ENCODE peak calls at places on chromosome 22, in ten cellular contexts. One of them, this sample, is unnamed.

GRCh38 chr22:37179126-37179470 is 8.9 kb downstream of the C1QTNF6 start:
- DNase-seq in GM03348: no peak
- DNase-seq in choroid plexus epithelial cell: no peak
- DNase-seq in iris pigment epithelial cell: no peak
- DNase-seq in astrocyte of the spinal cord: no peak
- DNase-seq in ecto neural progenitor cell: no peak
- DNase-seq in hippocampal formation: no peak
- DNase-seq in adipocyte: no peak
- DNase-seq in cardiac septum: no peak
- DNase-seq in sciatic nerve: peak; percentile 47
- DNase-seq in this sample: no peak

GRCh38 chr22:22773979-22774738 is 113.5 kb upstream of the IGLL5 start:
- DNase-seq in GM03348: no peak
- DNase-seq in choroid plexus epithelial cell: no peak
- DNase-seq in iris pigment epithelial cell: no peak
- DNase-seq in astrocyte of the spinal cord: no peak
- DNase-seq in ecto neural progenitor cell: no peak
- DNase-seq in hippocampal formation: peak; percentile 1
- DNase-seq in adipocyte: no peak
- DNase-seq in cardiac septum: no peak
- DNase-seq in sciatic nerve: no peak
- DNase-seq in this sample: no peak

GRCh38 chr22:19867617-19868016 is 12.9 kb upstream of the GNB1L start:
- DNase-seq in GM03348: no peak
- DNase-seq in choroid plexus epithelial cell: no peak
- DNase-seq in iris pigment epithelial cell: no peak
- DNase-seq in astrocyte of the spinal cord: no peak
- DNase-seq in ecto neural progenitor cell: no peak
- DNase-seq in hippocampal formation: no peak
- DNase-seq in adipocyte: no peak
- DNase-seq in cardiac septum: no peak
- DNase-seq in sciatic nerve: no peak
- DNase-seq in this sample: no peak

GRCh38 chr22:22770881-22771280 is 116.7 kb upstream of the IGLL5 start:
- DNase-seq in GM03348: no peak
- DNase-seq in choroid plexus epithelial cell: no peak
- DNase-seq in iris pigment epithelial cell: no peak
- DNase-seq in astrocyte of the spinal cord: no peak
- DNase-seq in ecto neural progenitor cell: peak; percentile 22
- DNase-seq in hippocampal formation: no peak
- DNase-seq in adipocyte: no peak
- DNase-seq in cardiac septum: no peak
- DNase-seq in sciatic nerve: no peak
- DNase-seq in this sample: no peak

GRCh38 chr22:42945736-42946135 is 69.2 kb downstream of the PACSIN2 start:
- DNase-seq in GM03348: no peak
- DNase-seq in choroid plexus epithelial cell: no peak
- DNase-seq in iris pigment epithelial cell: no peak
- DNase-seq in astrocyte of the spinal cord: no peak
- DNase-seq in ecto neural progenitor cell: no peak
- DNase-seq in hippocampal formation: no peak
- DNase-seq in adipocyte: no peak
- DNase-seq in cardiac septum: no peak
- DNase-seq in sciatic nerve: no peak
- DNase-seq in this sample: no peak

GRCh38 chr22:45042263-45042662 is 32.5 kb upstream of the PHF21B start:
- DNase-seq in GM03348: no peak
- DNase-seq in choroid plexus epithelial cell: no peak
- DNase-seq in iris pigment epithelial cell: no peak
- DNase-seq in astrocyte of the spinal cord: no peak
- DNase-seq in ecto neural progenitor cell: no peak
- DNase-seq in hippocampal formation: no peak
- DNase-seq in adipocyte: no peak
- DNase-seq in cardiac septum: no peak
- DNase-seq in sciatic nerve: no peak
- DNase-seq in this sample: no peak

GRCh38 chr22:27609411-27610029 is 192.0 kb downstream of the MN1 start:
- DNase-seq in GM03348: no peak
- DNase-seq in choroid plexus epithelial cell: no peak
- DNase-seq in iris pigment epithelial cell: no peak
- DNase-seq in astrocyte of the spinal cord: no peak
- DNase-seq in ecto neural progenitor cell: no peak
- DNase-seq in hippocampal formation: no peak
- DNase-seq in adipocyte: no peak
- DNase-seq in cardiac septum: no peak
- DNase-seq in sciatic nerve: no peak
- DNase-seq in this sample: no peak

GRCh38 chr22:46592390-46592872 is 27.8 kb upstream of the GRAMD4 start:
- DNase-seq in GM03348: peak; percentile 83
- DNase-seq in choroid plexus epithelial cell: peak; percentile 81
- DNase-seq in iris pigment epithelial cell: peak; percentile 63
- DNase-seq in astrocyte of the spinal cord: peak; percentile 97
- DNase-seq in ecto neural progenitor cell: no peak
- DNase-seq in hippocampal formation: peak; percentile 48
- DNase-seq in adipocyte: no peak
- DNase-seq in cardiac septum: no peak
- DNase-seq in sciatic nerve: peak; percentile 83
- DNase-seq in this sample: no peak

GRCh38 chr22:24593810-24594568 is 1.1 kb upstream of the LRRC75B start:
- DNase-seq in GM03348: no peak
- DNase-seq in choroid plexus epithelial cell: no peak
- DNase-seq in iris pigment epithelial cell: no peak
- DNase-seq in astrocyte of the spinal cord: no peak
- DNase-seq in ecto neural progenitor cell: peak; percentile 44
- DNase-seq in hippocampal formation: no peak
- DNase-seq in adipocyte: no peak
- DNase-seq in cardiac septum: peak; percentile 27
- DNase-seq in sciatic nerve: no peak
- DNase-seq in this sample: no peak

GRCh38 chr22:35014812-35015211 is 51.1 kb upstream of the ISX start:
- DNase-seq in GM03348: no peak
- DNase-seq in choroid plexus epithelial cell: no peak
- DNase-seq in iris pigment epithelial cell: no peak
- DNase-seq in astrocyte of the spinal cord: no peak
- DNase-seq in ecto neural progenitor cell: no peak
- DNase-seq in hippocampal formation: no peak
- DNase-seq in adipocyte: no peak
- DNase-seq in cardiac septum: no peak
- DNase-seq in sciatic nerve: no peak
- DNase-seq in this sample: no peak

GRCh38 chr22:22349455-22349836 is 104.9 kb downstream of the VPREB1 start:
- DNase-seq in GM03348: no peak
- DNase-seq in choroid plexus epithelial cell: no peak
- DNase-seq in iris pigment epithelial cell: no peak
- DNase-seq in astrocyte of the spinal cord: no peak
- DNase-seq in ecto neural progenitor cell: no peak
- DNase-seq in hippocampal formation: no peak
- DNase-seq in adipocyte: no peak
- DNase-seq in cardiac septum: no peak
- DNase-seq in sciatic nerve: no peak
- DNase-seq in this sample: no peak

GRCh38 chr22:24994070-24994763 is 41.7 kb downstream of the KIAA1671 start:
- DNase-seq in GM03348: peak; percentile 60
- DNase-seq in choroid plexus epithelial cell: no peak
- DNase-seq in iris pigment epithelial cell: peak; percentile 38
- DNase-seq in astrocyte of the spinal cord: peak; percentile 46
- DNase-seq in ecto neural progenitor cell: no peak
- DNase-seq in hippocampal formation: no peak
- DNase-seq in adipocyte: no peak
- DNase-seq in cardiac septum: no peak
- DNase-seq in sciatic nerve: no peak
- DNase-seq in this sample: no peak

GRCh38 chr22:43042101-43042780 is 27.3 kb upstream of the PACSIN2 start:
- DNase-seq in GM03348: no peak
- DNase-seq in choroid plexus epithelial cell: peak; percentile 50
- DNase-seq in iris pigment epithelial cell: no peak
- DNase-seq in astrocyte of the spinal cord: peak; percentile 70
- DNase-seq in ecto neural progenitor cell: no peak
- DNase-seq in hippocampal formation: no peak
- DNase-seq in adipocyte: peak; percentile 16
- DNase-seq in cardiac septum: no peak
- DNase-seq in sciatic nerve: no peak
- DNase-seq in this sample: no peak

GRCh38 chr22:19959587-19960490 is 18.2 kb upstream of the TXNRD2 start:
- DNase-seq in GM03348: no peak
- DNase-seq in choroid plexus epithelial cell: no peak
- DNase-seq in iris pigment epithelial cell: no peak
- DNase-seq in astrocyte of the spinal cord: no peak
- DNase-seq in ecto neural progenitor cell: no peak
- DNase-seq in hippocampal formation: no peak
- DNase-seq in adipocyte: no peak
- DNase-seq in cardiac septum: no peak
- DNase-seq in sciatic nerve: no peak
- DNase-seq in this sample: no peak

GRCh38 chr22:24772493-24773220 is 1.9 kb downstream of the PIWIL3 start:
- DNase-seq in GM03348: peak; percentile 55
- DNase-seq in choroid plexus epithelial cell: peak; percentile 62
- DNase-seq in iris pigment epithelial cell: peak; percentile 27
- DNase-seq in astrocyte of the spinal cord: peak; percentile 29
- DNase-seq in ecto neural progenitor cell: peak; percentile 74
- DNase-seq in hippocampal formation: no peak
- DNase-seq in adipocyte: peak; percentile 36
- DNase-seq in cardiac septum: no peak
- DNase-seq in sciatic nerve: no peak
- DNase-seq in this sample: no peak

GRCh38 chr22:32206774-32207758 is 2.2 kb upstream of the RFPL2 start:
- DNase-seq in GM03348: no peak
- DNase-seq in choroid plexus epithelial cell: peak; percentile 40
- DNase-seq in iris pigment epithelial cell: peak; percentile 20
- DNase-seq in astrocyte of the spinal cord: peak; percentile 7
- DNase-seq in ecto neural progenitor cell: no peak
- DNase-seq in hippocampal formation: no peak
- DNase-seq in adipocyte: peak; percentile 11
- DNase-seq in cardiac septum: peak; percentile 64
- DNase-seq in sciatic nerve: no peak
- DNase-seq in this sample: no peak

GRCh38 chr22:49106136-49106930 is 721.3 kb downstream of the BRD1 start:
- DNase-seq in GM03348: no peak
- DNase-seq in choroid plexus epithelial cell: no peak
- DNase-seq in iris pigment epithelial cell: no peak
- DNase-seq in astrocyte of the spinal cord: no peak
- DNase-seq in ecto neural progenitor cell: no peak
- DNase-seq in hippocampal formation: no peak
- DNase-seq in adipocyte: no peak
- DNase-seq in cardiac septum: peak; percentile 33
- DNase-seq in sciatic nerve: no peak
- DNase-seq in this sample: no peak

This sample was measured in CMK.